ENCODE peak calls at places on chromosomes 5 and 9, in eight cellular contexts. M is right cardiac atrium, J is spleen, R is Karpas-422, I is neuronal stem cell, N is hepatocyte, K is fibroblast of lung, Q is pancreas. G is an unnamed sample. For H3K4me1, the result is how much of the 10 kb centered on the place peaks cover.

GRCh38 chr9:88184986-88185385 is 46.7 kb upstream of the SPATA31C2 start:
- DNase-seq in M (no peak), I (no peak), J (no peak), Q (no peak), N (no peak), K (no peak), R (peak), G (peak)

GRCh38 chr5:58828145-58828544 is 245.3 kb downstream of the RAB3C start:
- DNase-seq in Q (no peak), M (no peak), R (no peak), I (no peak), N (no peak), K (no peak), J (no peak), G (no peak)

GRCh38 chr9:101162231-101162630 is 133.7 kb downstream of the PLPPR1 start:
- DNase-seq in R (no peak), M (no peak), K (no peak), J (no peak), N (no peak), I (no peak), Q (peak), G (no peak)

GRCh38 chr5:143352691-143353090 is 50.8 kb downstream of the NR3C1 start:
- DNase-seq in R (no peak), M (no peak), K (no peak), I (no peak), Q (no peak), J (no peak), N (no peak), G (no peak)

GRCh38 chr5:176944276-176944675 is 45.1 kb upstream of the HK3 start:
- DNase-seq in I (no peak), Q (no peak), M (no peak), J (no peak), N (no peak), K (no peak), R (no peak), G (no peak)

GRCh38 chr5:149389552-149390495 is 10.7 kb upstream of the IL17B start:
- DNase-seq in N (no peak), M (no peak), K (no peak), I (no peak), R (no peak), Q (no peak), J (no peak), G (peak)

GRCh38 chr9:95507456-95508241 is 9.1 kb downstream of the PTCH1 start:
- DNase-seq in M (peak), J (no peak), Q (peak), K (peak), N (peak), I (no peak), R (peak), G (peak)

GRCh38 chr9:14511452-14511851 is 181.8 kb downstream of the ZDHHC21 start:
- DNase-seq in K (peak), N (no peak), Q (no peak), J (no peak), I (no peak), R (no peak), M (no peak), G (no peak)

GRCh38 chr5:33313150-33313549 is 127.6 kb upstream of the TARS1 start:
- DNase-seq in K (peak), Q (no peak), I (no peak), N (peak), M (no peak), J (no peak), R (no peak), G (peak)

GRCh38 chr5:158609729-158610128 is 490.0 kb downstream of the EBF1 start:
- DNase-seq in I (no peak), N (no peak), R (no peak), Q (no peak), M (no peak), K (no peak), J (no peak), G (no peak)

GRCh38 chr5:149645236-149645635 is 63.9 kb downstream of the ARHGEF37 start:
- DNase-seq in R (no peak), K (no peak), Q (no peak), M (no peak), N (no peak), J (no peak), I (no peak), G (peak)

GRCh38 chr9:739362-739761 is 102.1 kb upstream of the DMRT1 start:
- DNase-seq in M (no peak), R (no peak), N (no peak), I (no peak), Q (no peak), J (no peak), K (no peak), G (no peak)

GRCh38 chr5:1784197-1785050 is 15.2 kb downstream of the MRPL36 start:
- DNase-seq in M (peak), Q (no peak), I (no peak), R (no peak), J (peak), N (no peak), K (no peak), G (no peak)

GRCh38 chr9:137302176-137303030 is at the start of gene NRARP:
- DNase-seq in M (peak), Q (peak), K (peak), R (peak), J (peak), N (peak), I (peak), G (no peak)

GRCh38 chr5:137758719-137759312 is 4.7 kb upstream of the HNRNPA0 start:
- DNase-seq in R (no peak), Q (no peak), N (no peak), M (no peak), K (no peak), I (no peak), J (no peak), G (no peak)

GRCh38 chr5:59673438-59674058 is 220.0 kb downstream of the PDE4D start:
- DNase-seq in J (no peak), K (peak), M (no peak), R (peak), N (peak), Q (no peak), I (peak), G (peak)

GRCh38 chr5:134437340-134438267 is 25.9 kb upstream of the CDKN2AIPNL start:
- DNase-seq in J (peak), R (no peak), N (no peak), Q (no peak), I (no peak), K (peak), M (no peak), G (no peak)

GRCh38 chr5:56244676-56245075 is 11.5 kb upstream of the ANKRD55 start:
- DNase-seq in M (no peak), R (no peak), N (peak), J (no peak), K (no peak), I (no peak), Q (no peak), G (no peak)

GRCh38 chr5:16679198-16679597 is 62.4 kb upstream of the RETREG1 start:
- DNase-seq in Q (no peak), N (no peak), R (no peak), I (no peak), M (no peak), K (no peak), J (no peak), G (no peak)

GRCh38 chr9:136180586-136180985 is 24.3 kb downstream of the LHX3 start:
- DNase-seq in K (no peak), Q (no peak), R (no peak), I (no peak), N (no peak), J (no peak), M (peak), G (no peak)

GRCh38 chr5:39195198-39195826 is 24.1 kb downstream of the FYB1 start:
- DNase-seq in Q (no peak), I (no peak), J (no peak), K (no peak), M (no peak), R (no peak), N (no peak), G (no peak)

GRCh38 chr5:163352531-163352930 is 84.9 kb upstream of the CCNG1 start:
- DNase-seq in M (no peak), J (no peak), R (no peak), I (no peak), K (no peak), N (no peak), Q (no peak), G (no peak)

GRCh38 chr5:143562935-143563334 is 159.4 kb upstream of the NR3C1 start:
- DNase-seq in M (peak), J (no peak), R (no peak), Q (peak), K (peak), N (peak), I (no peak), G (no peak)

GRCh38 chr5:175880797-175881312 is 9.5 kb downstream of the CPLX2 start:
- DNase-seq in J (no peak), R (no peak), N (no peak), M (no peak), K (no peak), Q (no peak), I (no peak), G (no peak)

GRCh38 chr9:97986466-97986865 is 3.3 kb downstream of the ANP32B start:
- DNase-seq in Q (no peak), R (peak), M (no peak), K (peak), I (no peak), J (no peak), N (no peak), G (peak)

GRCh38 chr9:97985058-97985861 is 2.1 kb downstream of the ANP32B start:
- DNase-seq in Q (no peak), K (peak), R (peak), I (no peak), N (no peak), M (peak), J (peak), G (peak)

GRCh38 chr9:97990259-97990658 is 7.1 kb downstream of the ANP32B start:
- DNase-seq in Q (no peak), M (no peak), K (peak), I (no peak), N (peak), J (no peak), R (no peak), G (no peak)

GRCh38 chr9:97984188-97985057 is 1.3 kb downstream of the ANP32B start:
- DNase-seq in N (peak), M (peak), Q (peak), R (peak), K (peak), I (peak), J (peak), G (peak)

DNA sequence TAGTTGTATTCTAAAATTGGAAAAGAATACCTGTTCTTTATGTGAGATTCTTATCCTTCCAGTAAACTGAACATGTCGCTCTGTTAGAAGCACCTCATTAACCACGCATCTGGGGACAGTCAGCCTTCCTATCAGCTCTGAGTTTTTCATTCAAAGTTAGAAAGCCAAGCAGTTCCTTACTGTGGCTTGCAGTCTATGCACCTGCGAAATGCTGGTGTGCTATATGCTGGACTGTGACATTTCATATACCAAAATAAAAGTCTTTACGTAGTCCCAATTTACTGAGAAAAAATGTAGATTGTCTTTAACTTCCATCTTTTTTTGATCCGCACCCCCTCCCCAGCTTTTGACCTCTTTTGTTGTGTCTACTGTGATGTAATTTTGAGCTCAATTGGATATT is 4.3 kb downstream of the ANP32B start:
- DNase-seq in J (no peak), R (peak), M (no peak), N (no peak), K (no peak), Q (no peak), I (no peak), G (no peak)
- H3K4me3 ChIP-seq in J (no peak), R (peak), M (no peak), N (no peak), K (no peak), Q (no peak), I (no peak), G (no peak)

GRCh38 chr9:17009071-17009470 is 125.8 kb upstream of the CNTLN start:
- DNase-seq in K (no peak), Q (no peak), M (no peak), J (no peak), N (no peak), I (no peak), R (no peak), G (no peak)

GRCh38 chr9:17003576-17004240 is 131.1 kb upstream of the CNTLN start:
- DNase-seq in N (no peak), M (no peak), K (peak), I (no peak), Q (no peak), J (no peak), R (no peak), G (no peak)

GRCh38 chr9:17005085-17005484 is 129.8 kb upstream of the CNTLN start:
- DNase-seq in J (no peak), M (peak), K (peak), Q (peak), N (peak), R (no peak), I (no peak), G (peak)

DNA sequence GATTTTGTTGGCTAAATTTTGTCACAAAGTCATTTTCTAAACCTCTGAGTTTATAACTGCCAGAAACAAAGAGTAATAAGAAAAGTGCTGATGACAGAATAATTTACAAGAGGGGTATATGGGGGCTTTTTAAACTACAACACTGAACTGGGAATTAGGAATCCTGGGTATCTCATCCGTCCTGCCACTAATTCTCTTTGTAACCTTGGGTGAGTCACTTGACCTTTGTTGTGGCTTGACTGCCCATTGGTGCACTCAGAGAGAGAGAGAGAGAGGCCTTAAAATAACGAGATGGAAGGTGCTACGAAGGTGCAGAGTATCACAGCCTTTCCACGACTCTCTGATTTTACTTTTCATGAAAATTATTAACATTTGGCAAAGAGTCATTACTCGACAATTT is 130.3 kb upstream of the CNTLN start:
- DNase-seq in N (no peak), I (no peak), J (no peak), Q (no peak), K (peak), R (no peak), M (no peak), G (peak)
- H3K27ac ChIP-seq in N (peak), I (no peak), J (no peak), Q (no peak), K (no peak), R (no peak), M (no peak), G (peak)

DNA sequence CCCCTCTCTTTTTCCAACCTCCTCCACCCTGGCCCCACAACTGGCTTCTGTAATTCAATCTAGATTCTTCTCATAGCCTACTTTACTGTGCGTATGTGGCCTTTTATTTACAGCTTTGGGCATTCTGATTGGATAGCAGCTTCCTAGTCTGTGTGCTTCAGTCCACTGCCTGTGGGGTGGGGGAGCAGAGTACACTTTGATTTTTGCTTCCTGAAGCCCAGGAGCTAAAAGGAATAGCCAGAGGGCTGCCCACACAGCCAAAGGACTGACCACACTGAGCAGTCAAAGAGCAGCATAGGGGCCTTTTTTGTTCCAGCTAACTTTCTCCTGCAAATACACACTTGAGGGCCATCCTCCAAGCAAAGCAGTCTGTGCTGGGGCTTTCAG is 30.5 kb downstream of the RUSC2 start:
- DNase-seq in M (no peak), R (no peak), J (no peak), K (no peak), I (no peak), Q (no peak), N (no peak), G (peak)
- H3K4me1 ChIP-seq in M (under half), R (under half), J (under half), K (half or more), I (under half), Q (under half), N (under half), G (half or more)

GRCh38 chr5:31936699-31937098 is 237.4 kb downstream of the GOLPH3 start:
- DNase-seq in J (no peak), R (no peak), I (no peak), Q (no peak), K (peak), N (no peak), M (no peak), G (no peak)
- H3K4me3 ChIP-seq in J (no peak), R (no peak), I (no peak), Q (no peak), K (no peak), N (no peak), M (no peak), G (no peak)

GRCh38 chr5:114362977-114363721 is 1.3 kb downstream of the KCNN2 start:
- DNase-seq in K (peak), I (peak), M (no peak), N (peak), Q (peak), R (no peak), J (no peak), G (no peak)

GRCh38 chr5:114361724-114362196 is at the start of gene KCNN2:
- DNase-seq in M (peak), I (peak), N (peak), J (peak), R (no peak), K (peak), Q (peak), G (no peak)

GRCh38 chr5:114360362-114360761 is 1.5 kb upstream of the KCNN2 start:
- DNase-seq in J (no peak), M (no peak), N (no peak), I (no peak), R (no peak), K (peak), Q (no peak), G (no peak)

GRCh38 chr5:114362197-114362976 is 517 bp downstream of the KCNN2 start:
- DNase-seq in J (peak), N (peak), Q (no peak), I (peak), M (peak), R (no peak), K (peak), G (no peak)

GRCh38 chr5:114360816-114361723 is 800 bp upstream of the KCNN2 start:
- DNase-seq in N (peak), J (peak), K (peak), I (peak), R (peak), M (peak), Q (peak), G (no peak)
- H3K27ac ChIP-seq in N (peak), J (peak), K (no peak), I (peak), R (no peak), M (peak), Q (peak), G (no peak)

G was measured in SJCRH30.